ENCODE peak calls at places on chromosomes 7 and 10, in five cellular contexts. T is iPS-NIHi11; M is activated CD8-positive, alpha-beta memory T cell treated with anti-CD3 and anti-CD28 coated beads, Interleukin-2, amount 50 U/mL, for 48 hours; P is left cardiac atrium; O is GM04504. Y is an unnamed sample.

GRCh38 chr10:103884681-103885139 is 29.3 kb upstream of the SH3PXD2A start:
- DNase-seq in T (peak), M (no peak), P (no peak), O (no peak), Y (peak)

GRCh38 chr10:132973903-132974241 is 31.5 kb upstream of the CFAP46 start:
- DNase-seq in P (no peak), O (no peak), T (no peak), M (no peak), Y (no peak)

GRCh38 chr7:15667999-15668398 is 18.5 kb downstream of the MEOX2 start:
- DNase-seq in M (no peak), P (no peak), O (no peak), T (no peak), Y (peak)

GRCh38 chr10:75129537-75129936 is 18.1 kb downstream of the SAMD8 start:
- DNase-seq in O (no peak), P (no peak), T (no peak), M (no peak), Y (no peak)

GRCh38 chr7:51346136-51346535 is 29.5 kb upstream of the COBL start:
- DNase-seq in M (no peak), P (no peak), O (no peak), T (no peak), Y (no peak)

GRCh38 chr7:5425507-5426225 is 2.0 kb upstream of the TNRC18 start:
- DNase-seq in T (no peak), P (peak), O (peak), M (no peak), Y (peak)

GRCh38 chr7:151981223-151981622 is 25.0 kb downstream of the GALNTL5 start:
- DNase-seq in P (no peak), M (no peak), O (no peak), T (no peak), Y (no peak)

GRCh38 chr7:5143106-5143505 is 46.9 kb upstream of the WIPI2 start:
- DNase-seq in M (peak), P (no peak), T (no peak), O (no peak), Y (no peak)

GRCh38 chr7:148507741-148508285 is 82.8 kb upstream of the C7orf33 start:
- DNase-seq in O (no peak), T (no peak), P (no peak), M (no peak), Y (no peak)

GRCh38 chr7:6012355-6013104 is 3.5 kb downstream of the AIMP2 start:
- DNase-seq in T (no peak), M (no peak), P (no peak), O (no peak), Y (no peak)

GRCh38 chr10:77201135-77202111 is 436.2 kb downstream of the KCNMA1 start:
- DNase-seq in O (no peak), T (no peak), M (no peak), P (no peak), Y (no peak)

GRCh38 chr10:21715531-21716195 is 181.6 kb downstream of the MLLT10 start:
- DNase-seq in P (no peak), T (no peak), O (no peak), M (no peak), Y (no peak)

GRCh38 chr10:63759335-63759734 is 238.1 kb downstream of the REEP3 start:
- DNase-seq in T (no peak), M (no peak), P (no peak), O (no peak), Y (no peak)

GRCh38 chr10:79347894-79348639 is 798 bp downstream of the PPIF start:
- DNase-seq in O (no peak), T (peak), P (peak), M (peak), Y (no peak)

GRCh38 chr7:11191574-11192220 is 218.0 kb downstream of the PHF14 start:
- DNase-seq in M (no peak), T (peak), O (no peak), P (no peak), Y (peak)

GRCh38 chr10:90817173-90817889 is 40.5 kb downstream of the HTR7 start:
- DNase-seq in T (no peak), O (no peak), M (no peak), P (no peak), Y (no peak)

GRCh38 chr10:92544296-92544695 is 29.6 kb downstream of the IDE start:
- DNase-seq in O (no peak), M (no peak), P (no peak), T (peak), Y (no peak)

Y was measured in neuronal stem cell.